ENCODE peak calls at places on chromosomes 11 and 22, in six cellular contexts. G, W, U, S, E and H are unnamed samples.

GRCh38 chr11:76680517-76681425 is 10.2 kb upstream of the LRRC32 start:
- DNase-seq in S (peak; percentile 64), W (no peak), U (peak; percentile 66), G (no peak), E (peak; percentile 88), H (peak; percentile 74)

GRCh38 chr22:46373166-46373565 is 37.7 kb downstream of the TRMU start:
- DNase-seq in G (no peak), W (no peak), E (no peak), S (no peak), U (peak; percentile 13), H (no peak)

GRCh38 chr11:119844808-119845207 is 115.8 kb upstream of the NECTIN1 start:
- DNase-seq in U (no peak), G (no peak), W (no peak), S (no peak), E (no peak), H (no peak)

GRCh38 chr11:65452806-65453490 is 30.4 kb downstream of the NEAT1 start:
- DNase-seq in S (no peak), U (no peak), W (no peak), E (no peak), G (no peak), H (peak; percentile 19)

GRCh38 chr22:46202897-46203589 is 47.0 kb downstream of the CDPF1 start:
- DNase-seq in S (no peak), U (no peak), G (no peak), W (no peak), E (no peak), H (no peak)

GRCh38 chr22:41862160-41862529 is 29.2 kb downstream of the SREBF2 start:
- DNase-seq in U (no peak), E (no peak), W (no peak), S (no peak), G (peak; percentile 42), H (no peak)

GRCh38 chr11:112785104-112785503 is 176.1 kb upstream of the NCAM1 start:
- DNase-seq in G (no peak), S (no peak), W (no peak), U (no peak), E (no peak), H (peak; percentile 37)

GRCh38 chr22:48553694-48554308 is 1273.9 kb downstream of the BRD1 start:
- DNase-seq in W (no peak), E (no peak), S (no peak), U (no peak), G (no peak), H (no peak)

GRCh38 chr11:44565746-44566558 is 489 bp downstream of the CD82 start:
- DNase-seq in S (no peak), U (no peak), E (peak; percentile 39), G (no peak), W (no peak), H (no peak)

GRCh38 chr11:114774599-114775365 is 96.5 kb downstream of the NXPE2 start:
- DNase-seq in U (no peak), G (no peak), W (no peak), S (peak; percentile 56), E (no peak), H (no peak)